ENCODE peak calls at places on chromosome 22, in five cellular contexts. D is A172; E is coronary artery; B is stimulated activated CD4-positive, alpha-beta T cell treated with anti-CD3 and anti-CD28 coated beads, Interleukin-15, amount 100 ng/mL, for 24 hours; Y is germinal center. G is an unnamed sample.

GRCh38 chr22:26286091-26286780 is 117.0 kb downstream of the SEZ6L start:
- DNase-seq in D (no peak), E (no peak), B (no peak), Y (no peak), G (no peak)

GRCh38 chr22:38709306-38709705 is 3.6 kb downstream of the GTPBP1 start:
- DNase-seq in D (no peak), E (no peak), B (no peak), Y (peak; percentile 48), G (no peak)

GRCh38 chr22:50118557-50119168 is 28.9 kb downstream of the MOV10L1 start:
- DNase-seq in D (peak; percentile 91), E (no peak), B (no peak), Y (no peak), G (no peak)

GRCh38 chr22:49820984-49821383 is 6.7 kb downstream of the BRD1 start:
- DNase-seq in D (no peak), E (no peak), B (no peak), Y (no peak), G (no peak)

GRCh38 chr22:27867114-27867957 is 51.7 kb downstream of the PITPNB start:
- DNase-seq in D (no peak), E (no peak), B (peak; percentile 22), Y (no peak), G (no peak)

GRCh38 chr22:20610243-20610686 is 102.9 kb downstream of the MED15 start:
- DNase-seq in D (no peak), E (no peak), B (no peak), Y (no peak), G (no peak)

GRCh38 chr22:27662359-27663030 is 139.1 kb downstream of the MN1 start:
- DNase-seq in D (peak; percentile 7), E (no peak), B (no peak), Y (no peak), G (no peak)

GRCh38 chr22:32544953-32545558 is 70.4 kb downstream of the FBXO7 start:
- DNase-seq in D (no peak), E (no peak), B (no peak), Y (no peak), G (no peak)

GRCh38 chr22:19850482-19851109 is 4.1 kb downstream of the GNB1L start:
- DNase-seq in D (no peak), E (no peak), B (no peak), Y (no peak), G (no peak)

GRCh38 chr22:39318507-39319283 is 728 bp downstream of the RPL3 start:
- DNase-seq in D (peak; percentile 38), E (no peak), B (no peak), Y (no peak), G (no peak)

GRCh38 chr22:24030186-24030702 is 19.1 kb downstream of the CABIN1 start:
- DNase-seq in D (no peak), E (no peak), B (no peak), Y (no peak), G (peak; percentile 4)

GRCh38 chr22:38317237-38317994 is at the start of gene CSNK1E:
- DNase-seq in D (no peak), E (no peak), B (peak; percentile 81), Y (peak; percentile 89), G (peak; percentile 96)

GRCh38 chr22:40218152-40218551 is 40.4 kb downstream of the TNRC6B start:
- DNase-seq in D (no peak), E (peak; percentile 36), B (no peak), Y (no peak), G (no peak)

GRCh38 chr22:42711895-42712837 is 8.5 kb downstream of the A4GALT start:
- DNase-seq in D (no peak), E (no peak), B (no peak), Y (no peak), G (no peak)

GRCh38 chr22:19464975-19465374 is 14.0 kb downstream of the UFD1 start:
- DNase-seq in D (no peak), E (no peak), B (no peak), Y (no peak), G (no peak)

GRCh38 chr22:40220316-40221054 is 42.8 kb downstream of the TNRC6B start:
- DNase-seq in D (no peak), E (no peak), B (no peak), Y (no peak), G (no peak)